ENCODE peak calls at places on chromosome 21, in seven cellular contexts. U, I, Y, N, X, S and D are unnamed samples.

GRCh38 chr21:42218836-42219605 is at the start of gene ABCG1:
- DNase-seq in U (no peak), I (peak), Y (peak), N (no peak), X (peak), S (no peak), D (peak)

GRCh38 chr21:29821230-29821629 is 118.6 kb downstream of the GRIK1 start:
- DNase-seq in U (no peak), I (no peak), Y (no peak), N (no peak), X (no peak), S (no peak), D (no peak)

GRCh38 chr21:33125981-33126380 is 56.0 kb downstream of the OLIG1 start:
- DNase-seq in U (no peak), I (no peak), Y (no peak), N (no peak), X (no peak), S (no peak), D (no peak)

GRCh38 chr21:35244514-35244913 is 195.4 kb upstream of the RUNX1 start:
- DNase-seq in U (no peak), I (peak), Y (no peak), N (no peak), X (no peak), S (no peak), D (no peak)

GRCh38 chr21:28336299-28336698 is 656.4 kb downstream of the LTN1 start:
- DNase-seq in U (peak), I (peak), Y (peak), N (no peak), X (peak), S (no peak), D (peak)

GRCh38 chr21:37270576-37271365 is 3.6 kb upstream of the VPS26C start:
- DNase-seq in U (no peak), I (no peak), Y (no peak), N (no peak), X (no peak), S (peak), D (no peak)

GRCh38 chr21:32977216-32977615 is 48.5 kb upstream of the OLIG2 start:
- DNase-seq in U (no peak), I (no peak), Y (no peak), N (no peak), X (no peak), S (no peak), D (no peak)

GRCh38 chr21:25879203-25879602 is 144.4 kb downstream of the GABPA start:
- DNase-seq in U (no peak), I (no peak), Y (no peak), N (no peak), X (no peak), S (no peak), D (no peak)

GRCh38 chr21:34524671-34525601 is 12.9 kb upstream of the KCNE1 start:
- DNase-seq in U (no peak), I (peak), Y (peak), N (no peak), X (no peak), S (no peak), D (no peak)

GRCh38 chr21:35257413-35257812 is 208.3 kb upstream of the RUNX1 start:
- DNase-seq in U (peak), I (peak), Y (no peak), N (no peak), X (no peak), S (peak), D (peak)

GRCh38 chr21:41947596-41948403 is 6.0 kb downstream of the C2CD2 start:
- DNase-seq in U (no peak), I (peak), Y (no peak), N (no peak), X (no peak), S (no peak), D (no peak)

GRCh38 chr21:34199121-34199910 is 125.9 kb downstream of the MRPS6 start:
- DNase-seq in U (no peak), I (no peak), Y (no peak), N (no peak), X (no peak), S (no peak), D (no peak)

GRCh38 chr21:25500598-25500997 is 106.7 kb downstream of the MRPL39 start:
- DNase-seq in U (no peak), I (no peak), Y (no peak), N (no peak), X (no peak), S (no peak), D (no peak)

GRCh38 chr21:33268736-33269441 is 2.7 kb downstream of the IL10RB start:
- DNase-seq in U (no peak), I (no peak), Y (no peak), N (no peak), X (peak), S (no peak), D (peak)

GRCh38 chr21:42038393-42038792 is 28.2 kb upstream of the ZBTB21 start:
- DNase-seq in U (no peak), I (no peak), Y (no peak), N (no peak), X (no peak), S (no peak), D (no peak)

GRCh38 chr21:36471254-36471723 is 8.6 kb downstream of the CLDN14 start:
- DNase-seq in U (no peak), I (peak), Y (no peak), N (no peak), X (no peak), S (no peak), D (peak)

GRCh38 chr21:35637431-35637830 is 422.9 kb downstream of the SETD4 start:
- DNase-seq in U (no peak), I (peak), Y (no peak), N (no peak), X (no peak), S (no peak), D (no peak)

GRCh38 chr21:41923641-41924342 is 30.0 kb downstream of the C2CD2 start:
- DNase-seq in U (no peak), I (peak), Y (no peak), N (no peak), X (no peak), S (no peak), D (no peak)

GRCh38 chr21:41753001-41753725 is 13.7 kb downstream of the RIPK4 start:
- DNase-seq in U (no peak), I (no peak), Y (no peak), N (no peak), X (no peak), S (no peak), D (no peak)

GRCh38 chr21:41640756-41641509 is 125.9 kb downstream of the RIPK4 start:
- DNase-seq in U (no peak), I (peak), Y (no peak), N (no peak), X (no peak), S (no peak), D (no peak)

GRCh38 chr21:36479415-36480402 is at the start of gene CLDN14:
- DNase-seq in U (no peak), I (peak), Y (no peak), N (no peak), X (no peak), S (no peak), D (no peak)

GRCh38 chr21:42056468-42056867 is 14.6 kb upstream of the UMODL1 start:
- DNase-seq in U (no peak), I (peak), Y (no peak), N (no peak), X (no peak), S (no peak), D (no peak)

GRCh38 chr21:16072692-16073091 is 342.9 kb downstream of the USP25 start:
- DNase-seq in U (no peak), I (peak), Y (no peak), N (no peak), X (no peak), S (no peak), D (no peak)

GRCh38 chr21:26405735-26406361 is 167.2 kb downstream of the CYYR1 start:
- DNase-seq in U (no peak), I (peak), Y (peak), N (no peak), X (no peak), S (peak), D (peak)

GRCh38 chr21:32545948-32546441 is 39.3 kb downstream of the TCP10L start:
- DNase-seq in U (no peak), I (peak), Y (no peak), N (no peak), X (no peak), S (peak), D (no peak)

GRCh38 chr21:33039542-33039941 is 13.8 kb downstream of the OLIG2 start:
- DNase-seq in U (no peak), I (no peak), Y (no peak), N (no peak), X (no peak), S (no peak), D (no peak)

GRCh38 chr21:25127811-25128210 is 479.5 kb downstream of the MRPL39 start:
- DNase-seq in U (no peak), I (no peak), Y (no peak), N (no peak), X (no peak), S (no peak), D (no peak)

GRCh38 chr21:37915941-37916794 is at the start of gene KCNJ6:
- DNase-seq in U (no peak), I (peak), Y (peak), N (no peak), X (no peak), S (peak), D (no peak)

GRCh38 chr21:25464275-25464674 is 143.0 kb downstream of the MRPL39 start:
- DNase-seq in U (no peak), I (no peak), Y (no peak), N (no peak), X (no peak), S (no peak), D (no peak)

GRCh38 chr21:42233067-42233981 is 14.4 kb downstream of the ABCG1 start:
- DNase-seq in U (peak), I (peak), Y (no peak), N (peak), X (peak), S (peak), D (peak)

GRCh38 chr21:36246080-36246631 is 73.8 kb upstream of the MORC3 start:
- DNase-seq in U (no peak), I (no peak), Y (no peak), N (no peak), X (no peak), S (no peak), D (peak)

GRCh38 chr21:39175154-39175553 is 8.1 kb downstream of the PSMG1 start:
- DNase-seq in U (no peak), I (peak), Y (no peak), N (no peak), X (peak), S (no peak), D (no peak)
- TF ChIP-seq CTCF in U (peak), I (peak), Y (peak), N (peak), X (peak), S (no peak), D (peak)

DNA sequence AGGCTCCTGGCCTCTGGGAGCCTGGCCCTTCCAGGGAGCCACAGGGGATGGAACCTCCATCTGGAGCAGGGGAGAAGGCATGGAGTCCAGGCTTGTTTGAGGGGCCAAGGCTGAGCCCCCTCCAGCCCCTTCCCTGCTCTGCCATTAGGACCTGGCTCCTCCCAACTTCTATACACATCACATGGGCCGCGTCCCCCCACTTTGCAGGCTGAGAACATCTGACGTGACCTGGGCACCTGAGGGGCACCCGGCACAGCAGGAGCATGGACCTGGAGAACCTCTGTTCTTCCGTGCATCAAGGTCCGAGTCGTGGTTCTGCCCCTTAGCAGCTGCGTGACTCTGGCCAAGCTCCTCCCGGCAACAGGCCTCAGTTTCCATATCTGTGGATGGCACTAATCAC is 3.9 kb upstream of the AIRE start:
- DNase-seq in U (no peak), I (no peak), Y (no peak), N (no peak), X (no peak), S (no peak), D (no peak)
- TF ChIP-seq CTCF in U (no peak), I (no peak), Y (no peak), N (no peak), X (no peak), S (no peak), D (no peak)

GRCh38 chr21:45923146-45923545 is 58.4 kb upstream of the COL6A1 start:
- DNase-seq in U (peak), I (peak), Y (peak), N (no peak), X (no peak), S (peak), D (peak)

GRCh38 chr21:45927032-45927431 is 54.5 kb upstream of the COL6A1 start:
- DNase-seq in U (no peak), I (no peak), Y (no peak), N (no peak), X (no peak), S (no peak), D (no peak)

GRCh38 chr21:45929477-45929876 is 52.1 kb upstream of the COL6A1 start:
- DNase-seq in U (no peak), I (no peak), Y (no peak), N (no peak), X (no peak), S (no peak), D (no peak)

GRCh38 chr21:45927851-45928850 is 53.4 kb upstream of the COL6A1 start:
- DNase-seq in U (no peak), I (no peak), Y (no peak), N (no peak), X (no peak), S (no peak), D (no peak)

DNA sequence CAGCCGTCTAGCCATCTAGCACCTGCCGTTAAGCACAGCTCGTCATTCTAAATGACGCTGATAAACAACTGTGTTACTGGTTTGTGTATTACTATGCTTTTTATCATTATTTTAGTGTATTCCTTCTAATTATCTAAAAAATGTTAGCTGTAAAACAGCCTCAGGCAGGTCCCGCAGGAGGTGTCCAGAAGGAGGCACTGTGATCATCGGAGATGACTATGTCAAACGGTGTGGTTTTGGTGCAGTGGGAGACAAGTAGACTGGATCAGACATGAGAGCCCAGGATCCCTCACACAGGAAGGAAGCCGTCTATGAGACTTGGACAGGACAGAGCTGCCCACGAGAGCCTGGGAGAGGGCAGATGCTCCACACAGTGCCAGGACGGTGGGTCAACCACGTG is 55.3 kb upstream of the COL6A1 start:
- DNase-seq in U (no peak), I (no peak), Y (no peak), N (no peak), X (no peak), S (no peak), D (no peak)
- TF ChIP-seq CTCF in U (no peak), I (peak), Y (no peak), N (no peak), X (no peak), S (peak), D (no peak)

GRCh38 chr21:17725339-17725738 is 93.8 kb downstream of the C21orf91 start:
- DNase-seq in U (no peak), I (no peak), Y (no peak), N (no peak), X (no peak), S (no peak), D (no peak)

GRCh38 chr21:17730782-17731181 is 88.4 kb downstream of the C21orf91 start:
- DNase-seq in U (no peak), I (no peak), Y (no peak), N (no peak), X (no peak), S (no peak), D (no peak)

GRCh38 chr21:17727361-17727760 is 91.8 kb downstream of the C21orf91 start:
- DNase-seq in U (no peak), I (no peak), Y (no peak), N (no peak), X (no peak), S (no peak), D (no peak)

GRCh38 chr21:17729455-17729854 is 89.7 kb downstream of the C21orf91 start:
- DNase-seq in U (no peak), I (no peak), Y (no peak), N (no peak), X (no peak), S (no peak), D (no peak)

GRCh38 chr21:17726047-17726446 is 93.1 kb downstream of the C21orf91 start:
- DNase-seq in U (no peak), I (peak), Y (no peak), N (no peak), X (peak), S (peak), D (no peak)
- TF ChIP-seq CTCF in U (no peak), I (peak), Y (no peak), N (peak), X (peak), S (peak), D (no peak)

DNA sequence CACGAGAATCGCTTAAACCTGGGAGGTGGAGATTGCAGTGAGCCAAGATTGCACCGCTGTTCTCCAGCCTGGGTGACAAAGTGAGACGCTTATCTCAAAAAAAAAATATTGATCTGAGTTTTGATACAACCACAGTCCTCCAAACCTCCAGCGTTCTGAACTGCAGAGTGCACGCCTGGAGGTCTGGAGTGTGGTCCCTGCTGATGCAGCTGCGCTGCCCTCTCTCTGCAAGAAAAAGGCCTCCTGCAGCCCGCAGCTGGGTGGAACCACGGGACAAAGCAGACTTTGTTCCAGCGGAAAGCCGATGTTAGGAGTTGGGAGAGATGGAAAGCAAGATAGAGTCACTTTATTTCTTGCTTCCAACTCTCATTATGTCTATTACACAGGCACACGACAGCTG is 144.9 kb upstream of the SOD1 start:
- DNase-seq in U (no peak), I (no peak), Y (peak), N (no peak), X (no peak), S (no peak), D (peak)
- TF ChIP-seq CTCF in U (no peak), I (no peak), Y (no peak), N (no peak), X (no peak), S (no peak), D (no peak)

DNA sequence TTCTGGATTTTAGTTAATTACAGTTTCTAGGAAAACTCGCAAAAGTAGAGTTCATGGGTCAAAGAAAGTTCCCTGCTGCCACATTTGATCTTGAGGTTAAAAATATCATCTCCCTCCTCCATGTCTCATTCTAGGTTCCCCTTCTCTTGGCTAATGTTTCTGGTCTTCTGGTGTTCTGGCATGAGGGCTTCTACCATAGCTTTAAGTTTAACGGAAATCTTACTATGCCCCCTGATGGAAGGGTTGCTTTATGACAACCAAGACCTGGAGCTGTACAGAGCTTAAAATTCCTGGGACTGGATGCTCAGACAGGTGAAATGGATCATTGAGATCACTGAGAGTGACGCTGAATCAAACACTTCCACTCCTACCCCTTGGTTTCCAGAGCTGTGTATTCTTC is 1881.7 kb downstream of the MRPL39 start:
- DNase-seq in U (no peak), I (no peak), Y (no peak), N (no peak), X (no peak), S (peak), D (no peak)
- TF ChIP-seq CTCF in U (no peak), I (no peak), Y (no peak), N (no peak), X (no peak), S (no peak), D (no peak)

DNA sequence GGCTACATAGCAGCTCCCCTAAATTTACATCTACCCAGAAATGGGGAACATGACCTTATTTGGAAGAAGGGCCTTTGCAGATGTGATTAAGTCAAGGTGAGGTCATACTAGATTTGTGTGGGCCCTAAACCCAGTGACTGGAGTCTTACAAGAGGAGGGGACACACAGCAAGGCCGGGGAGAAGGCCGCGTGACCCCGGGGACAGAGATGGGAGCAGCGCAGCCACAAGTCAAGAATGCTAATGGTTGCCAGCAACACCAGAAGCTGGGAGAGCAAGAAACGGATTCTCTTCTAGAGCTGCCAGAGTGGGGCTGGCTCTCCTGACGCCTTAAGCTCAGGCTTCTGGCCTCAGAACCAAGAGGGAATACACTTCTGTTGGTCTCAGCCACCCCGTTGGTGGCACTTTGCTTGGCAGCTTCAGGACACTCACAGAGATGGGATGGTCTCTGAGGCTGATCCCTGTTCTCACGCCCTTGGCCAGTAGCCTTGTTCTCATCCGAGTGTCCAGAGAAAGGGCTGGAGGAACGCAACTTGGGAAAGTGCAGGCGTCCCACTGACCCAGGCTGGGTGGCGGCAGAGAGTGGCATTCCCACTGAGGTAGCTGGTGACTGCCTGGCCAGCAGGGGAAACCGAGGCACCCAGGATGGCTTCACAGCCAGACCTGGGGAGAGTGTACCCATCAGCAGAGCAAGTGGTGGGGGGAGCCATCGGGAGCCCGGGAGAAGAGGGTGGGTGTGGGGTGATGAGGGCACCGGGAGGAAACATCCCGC is 98.2 kb downstream of the SIK1 start:
- DNase-seq in U (no peak), I (no peak), Y (no peak), N (no peak), X (no peak), S (no peak), D (no peak)
- TF ChIP-seq CTCF in U (no peak), I (no peak), Y (no peak), N (no peak), X (no peak), S (no peak), D (no peak)

GRCh38 chr21:45289655-45290515 is 2.2 kb upstream of the POFUT2 start:
- DNase-seq in U (peak), I (peak), Y (peak), N (no peak), X (no peak), S (peak), D (no peak)
- TF ChIP-seq CTCF in U (no peak), I (peak), Y (no peak), N (no peak), X (peak), S (peak), D (no peak)